ENCODE peak calls at places on chromosomes 12 and 14, in nine cellular contexts. J is adipocyte, S is keratinocyte, M is IMR-90, H is endothelial cell of umbilical vein, A is fibroblast of lung, L is PC-3, W is H9, B is astrocyte. Q is an unnamed sample.

GRCh38 chr14:93009471-93010117 is 86.6 kb downstream of the CHGA start:
- DNase-seq in J (no peak), S (no peak), M (no peak), H (no peak), A (no peak), L (no peak), W (no peak), B (no peak), Q (peak)

GRCh38 chr14:23703027-23703426 is 66.9 kb downstream of the DHRS2 start:
- DNase-seq in J (no peak), S (no peak), M (no peak), H (no peak), A (no peak), L (no peak), W (no peak), B (no peak), Q (no peak)

GRCh38 chr12:11584213-11584855 is 65.1 kb upstream of the ETV6 start:
- DNase-seq in J (peak), S (no peak), M (no peak), H (peak), A (no peak), L (peak), W (no peak), B (no peak), Q (peak)

GRCh38 chr12:76313289-76313688 is 34.9 kb downstream of the BBS10 start:
- DNase-seq in J (no peak), S (no peak), M (no peak), H (no peak), A (no peak), L (no peak), W (peak), B (no peak), Q (no peak)

GRCh38 chr12:42741771-42742510 is 152.4 kb upstream of the PRICKLE1 start:
- DNase-seq in J (peak), S (no peak), M (peak), H (no peak), A (peak), L (peak), W (no peak), B (peak), Q (peak)

GRCh38 chr14:95515080-95515489 is 1.4 kb downstream of the SYNE3 start:
- DNase-seq in J (peak), S (no peak), M (no peak), H (peak), A (no peak), L (no peak), W (peak), B (no peak), Q (peak)

GRCh38 chr12:57518920-57519757 is 1.2 kb downstream of the DDIT3 start:
- DNase-seq in J (peak), S (no peak), M (peak), H (no peak), A (peak), L (peak), W (no peak), B (no peak), Q (peak)

GRCh38 chr14:33534636-33535035 is 416.2 kb downstream of the EGLN3 start:
- DNase-seq in J (no peak), S (no peak), M (no peak), H (no peak), A (no peak), L (no peak), W (no peak), B (peak), Q (no peak)

GRCh38 chr14:53956427-53957201 is at the start of gene BMP4:
- DNase-seq in J (peak), S (peak), M (peak), H (peak), A (peak), L (no peak), W (peak), B (peak), Q (peak)

GRCh38 chr12:105706321-105706972 is 376.0 kb downstream of the C12orf75 start:
- DNase-seq in J (peak), S (no peak), M (peak), H (peak), A (peak), L (peak), W (peak), B (peak), Q (peak)

GRCh38 chr12:42281844-42282243 is 43.8 kb upstream of the YAF2 start:
- DNase-seq in J (no peak), S (no peak), M (no peak), H (no peak), A (no peak), L (no peak), W (no peak), B (no peak), Q (no peak)

GRCh38 chr12:69879007-69879960 is 54.3 kb downstream of the MYRFL start:
- DNase-seq in J (peak), S (peak), M (peak), H (peak), A (peak), L (peak), W (peak), B (peak), Q (peak)
- H3K9ac ChIP-seq in J (peak), S (no peak), M (no peak), H (no peak), A (no peak), L (no peak), W (no peak), B (peak), Q (no peak)

DNA sequence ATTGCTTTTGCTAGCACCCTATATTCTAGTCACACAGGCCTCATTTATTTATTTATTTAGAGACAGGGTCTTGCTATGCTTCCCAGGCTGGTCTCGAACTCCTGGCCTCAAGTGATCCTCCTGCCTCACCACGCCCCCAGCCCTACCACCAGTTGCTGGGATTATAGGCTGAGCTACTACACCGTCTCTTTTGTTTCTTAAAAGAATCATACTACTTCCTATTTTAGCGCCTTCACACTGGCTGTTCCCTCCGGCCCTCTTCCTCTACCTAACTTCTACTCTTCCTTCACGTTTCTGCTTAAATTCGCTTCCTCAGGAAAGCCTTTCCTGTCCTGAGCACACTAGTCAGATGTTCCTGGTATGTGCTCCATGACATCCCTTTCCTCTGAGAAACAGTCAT is 6.4 kb upstream of the MRPL42 start:
- DNase-seq in J (no peak), S (no peak), M (no peak), H (no peak), A (no peak), L (no peak), W (no peak), B (no peak), Q (no peak)
- H3K9ac ChIP-seq in J (no peak), S (no peak), M (no peak), H (no peak), A (no peak), L (no peak), W (no peak), B (no peak), Q (no peak)

GRCh38 chr14:59026086-59026485 is 162.4 kb upstream of the DAAM1 start:
- DNase-seq in J (no peak), S (no peak), M (no peak), H (no peak), A (no peak), L (no peak), W (no peak), B (peak), Q (peak)
- H3K9ac ChIP-seq in J (no peak), S (no peak), M (no peak), H (no peak), A (no peak), L (no peak), W (no peak), B (no peak), Q (no peak)

DNA sequence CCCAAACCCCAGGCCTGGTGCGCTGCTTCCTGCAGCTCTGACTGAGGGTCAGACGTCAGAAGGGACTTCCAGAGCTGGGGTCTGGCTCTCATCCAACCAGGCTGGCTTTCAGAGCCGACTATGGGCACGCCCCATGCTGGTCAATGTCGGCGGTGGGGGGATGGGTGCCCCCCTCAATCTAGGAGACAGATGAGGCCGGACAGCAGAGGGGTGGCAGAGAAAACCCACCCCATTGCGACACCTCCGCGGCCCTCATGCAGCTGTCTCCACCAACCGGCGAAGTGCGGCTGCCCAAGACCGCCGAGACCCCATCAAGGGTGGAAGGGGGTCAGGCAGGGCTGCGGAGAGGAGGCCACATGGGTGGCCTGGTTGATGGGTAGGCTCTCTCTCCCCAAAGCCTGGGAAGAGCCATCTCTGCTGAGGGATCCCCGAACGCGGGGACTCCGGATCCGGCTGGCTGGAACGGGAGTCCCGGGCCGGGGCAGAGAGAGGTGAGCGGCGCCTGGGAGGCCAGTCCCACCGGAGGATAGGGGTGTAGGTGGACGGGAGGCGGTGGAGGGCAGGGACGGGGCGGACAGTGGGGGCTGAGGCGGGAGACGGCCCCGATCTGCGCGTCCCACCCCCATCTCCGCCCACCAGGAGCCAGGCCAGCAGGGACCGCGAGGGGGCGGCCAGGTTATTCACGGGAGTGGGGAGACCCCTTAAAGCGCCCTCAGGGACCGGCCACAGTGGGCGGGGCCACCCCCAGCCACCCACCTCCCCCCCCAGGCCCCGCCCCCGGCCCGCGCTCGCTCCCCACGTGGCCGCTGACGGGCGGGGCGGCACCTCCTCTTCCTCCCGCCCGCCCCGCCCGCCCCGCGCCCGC is at the start of gene INF2:
- DNase-seq in J (peak), S (no peak), M (peak), H (peak), A (peak), L (peak), W (peak), B (no peak), Q (peak)
- H3K9ac ChIP-seq in J (peak), S (peak), M (peak), H (peak), A (peak), L (peak), W (peak), B (peak), Q (peak)

DNA sequence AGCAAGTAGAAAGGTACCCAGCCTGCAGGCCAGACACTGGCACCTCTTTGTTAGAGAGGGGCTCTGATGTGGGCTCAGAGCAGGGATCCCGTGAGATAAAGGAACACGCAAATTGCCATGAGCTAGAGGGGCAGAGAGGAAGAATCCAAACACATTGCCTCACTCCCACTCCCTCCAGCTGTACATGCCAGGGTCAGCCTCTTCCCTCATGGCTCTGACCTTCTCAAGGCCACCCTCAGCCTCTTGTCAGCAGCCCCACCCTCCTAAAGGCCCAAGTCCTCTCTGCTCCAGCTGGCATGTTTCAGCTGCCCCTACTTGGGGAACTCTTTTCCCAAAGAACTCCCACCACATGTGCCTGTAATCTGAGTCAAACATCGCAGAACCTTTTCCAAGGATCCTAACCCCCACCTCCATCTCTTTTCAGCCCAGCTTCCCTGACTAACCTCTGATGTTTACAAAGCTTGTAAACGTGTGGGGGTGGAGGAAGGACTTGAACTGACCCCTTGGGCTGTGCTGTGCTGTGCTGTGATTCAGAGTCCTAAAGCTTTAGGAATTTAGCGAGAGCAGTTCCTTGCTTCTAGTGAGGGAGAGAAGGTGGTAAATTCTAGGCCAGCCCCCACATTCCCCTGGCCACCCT is 7.4 kb upstream of the CACNB3 start:
- DNase-seq in J (peak), S (no peak), M (peak), H (peak), A (peak), L (peak), W (no peak), B (peak), Q (peak)
- H3K9ac ChIP-seq in J (peak), S (no peak), M (peak), H (no peak), A (peak), L (no peak), W (no peak), B (peak), Q (peak)

GRCh38 chr14:91159906-91160305 is 46.0 kb downstream of the DGLUCY start:
- DNase-seq in J (no peak), S (no peak), M (no peak), H (no peak), A (no peak), L (no peak), W (no peak), B (peak), Q (no peak)

GRCh38 chr14:91158091-91158790 is 44.4 kb downstream of the DGLUCY start:
- DNase-seq in J (no peak), S (no peak), M (no peak), H (no peak), A (no peak), L (no peak), W (no peak), B (no peak), Q (no peak)

GRCh38 chr14:91155626-91156089 is 41.8 kb downstream of the DGLUCY start:
- DNase-seq in J (no peak), S (no peak), M (no peak), H (no peak), A (no peak), L (no peak), W (no peak), B (no peak), Q (no peak)

GRCh38 chr14:91163316-91163715 is 49.4 kb downstream of the DGLUCY start:
- DNase-seq in J (no peak), S (no peak), M (no peak), H (no peak), A (no peak), L (no peak), W (no peak), B (no peak), Q (no peak)

GRCh38 chr14:91159182-91159581 is 45.3 kb downstream of the DGLUCY start:
- DNase-seq in J (no peak), S (no peak), M (no peak), H (no peak), A (no peak), L (no peak), W (no peak), B (no peak), Q (no peak)
- H3K9ac ChIP-seq in J (no peak), S (no peak), M (no peak), H (no peak), A (no peak), L (no peak), W (no peak), B (no peak), Q (no peak)

GRCh38 chr14:28777773-28778606 is 11.4 kb downstream of the FOXG1 start:
- DNase-seq in J (no peak), S (no peak), M (no peak), H (no peak), A (no peak), L (no peak), W (peak), B (no peak), Q (no peak)
- H3K9ac ChIP-seq in J (no peak), S (no peak), M (no peak), H (no peak), A (no peak), L (no peak), W (no peak), B (peak), Q (no peak)

GRCh38 chr14:74238974-74239847 is at the start of gene VSX2:
- DNase-seq in J (no peak), S (no peak), M (no peak), H (no peak), A (no peak), L (no peak), W (peak), B (no peak), Q (no peak)
- H3K9ac ChIP-seq in J (no peak), S (no peak), M (no peak), H (no peak), A (no peak), L (no peak), W (no peak), B (no peak), Q (no peak)